ENCODE peak calls at places on chromosomes 6 and 20, in five cellular contexts. T, Q, K, C and N are unnamed samples.

GRCh38 chr6:145875496-145876244 is 61.1 kb upstream of the FBXO30 start:
- DNase-seq in K (no peak), C (no peak), T (no peak), Q (no peak), N (no peak)

GRCh38 chr20:6038256-6038655 is 15.6 kb downstream of the LRRN4 start:
- DNase-seq in K (no peak), Q (no peak), T (no peak), C (no peak), N (no peak)

GRCh38 chr6:170130201-170130621 is 160.7 kb downstream of the DLL1 start:
- DNase-seq in K (peak), T (no peak), C (no peak), Q (no peak), N (no peak)

GRCh38 chr6:87139236-87139635 is 16.1 kb upstream of the ZNF292 start:
- DNase-seq in T (no peak), C (no peak), K (peak), Q (no peak), N (peak)

GRCh38 chr6:169618526-169619490 is 83.0 kb downstream of the WDR27 start:
- DNase-seq in T (peak), K (no peak), Q (no peak), C (no peak), N (no peak)

GRCh38 chr20:53829086-53829703 is 235.6 kb upstream of the ZNF217 start:
- DNase-seq in C (no peak), K (no peak), T (peak), Q (no peak), N (no peak)

GRCh38 chr20:18719426-18719825 is 94.2 kb upstream of the SCP2D1 start:
- DNase-seq in Q (no peak), K (no peak), T (peak), C (no peak), N (no peak)

GRCh38 chr20:42678895-42679294 is 510.8 kb downstream of the PTPRT start:
- DNase-seq in C (no peak), T (no peak), Q (peak), K (no peak), N (no peak)

GRCh38 chr20:62618622-62619529 is 23.4 kb upstream of the SLCO4A1 start:
- DNase-seq in C (no peak), T (no peak), K (no peak), Q (peak), N (peak)

GRCh38 chr6:28693033-28693750 is 167.5 kb downstream of the GPX5 start:
- DNase-seq in K (no peak), T (no peak), Q (no peak), C (no peak), N (no peak)

GRCh38 chr20:62816879-62817873 is at the start of gene COL9A3:
- DNase-seq in C (no peak), T (no peak), Q (peak), K (no peak), N (no peak)

GRCh38 chr6:36642913-36643817 is 35.3 kb upstream of the CDKN1A start:
- DNase-seq in Q (no peak), C (no peak), T (peak), K (peak), N (no peak)

GRCh38 chr6:36263390-36263789 is 6.5 kb upstream of the PNPLA1 start:
- DNase-seq in K (no peak), T (no peak), Q (no peak), C (no peak), N (no peak)

GRCh38 chr6:140988780-140989179 is 1143.9 kb upstream of the GJE1 start:
- DNase-seq in Q (no peak), T (peak), K (no peak), C (no peak), N (no peak)

GRCh38 chr6:132598473-132598872 is 8.9 kb upstream of the TAAR5 start:
- DNase-seq in Q (peak), C (no peak), T (no peak), K (no peak), N (no peak)

GRCh38 chr6:150878347-150879213 is 13.1 kb downstream of the MTHFD1L start:
- DNase-seq in Q (peak), K (no peak), T (no peak), C (no peak), N (no peak)

GRCh38 chr20:21522479-21523397 is 8.9 kb upstream of the NKX2-2 start:
- DNase-seq in C (no peak), T (no peak), Q (peak), K (no peak), N (no peak)

GRCh38 chr6:162090734-162091133 is 636.8 kb downstream of the PRKN start:
- DNase-seq in Q (no peak), T (peak), K (no peak), C (no peak), N (no peak)

GRCh38 chr6:129498950-129499870 is 210.8 kb downstream of the ARHGAP18 start:
- DNase-seq in T (peak), C (no peak), K (no peak), Q (no peak), N (no peak)

GRCh38 chr20:63678667-63679465 is 17.6 kb upstream of the TNFRSF6B start:
- DNase-seq in T (no peak), K (no peak), C (no peak), Q (no peak), N (no peak)

GRCh38 chr6:10511477-10511876 is 9.7 kb upstream of the GCNT2 start:
- DNase-seq in C (no peak), Q (no peak), T (no peak), K (no peak), N (no peak)

GRCh38 chr6:27836783-27837635 is 75.2 kb downstream of the OR2B2 start:
- DNase-seq in C (peak), K (peak), T (peak), Q (peak), N (peak)

GRCh38 chr6:29656157-29656556 is 735 bp upstream of the MOG start:
- DNase-seq in T (no peak), Q (no peak), C (no peak), K (no peak), N (no peak)

GRCh38 chr20:23629017-23629541 is 8.7 kb downstream of the CST3 start:
- DNase-seq in T (no peak), K (no peak), Q (no peak), C (no peak), N (no peak)

GRCh38 chr6:15184441-15184861 is 61.4 kb upstream of the JARID2 start:
- DNase-seq in K (no peak), T (no peak), C (no peak), Q (no peak), N (peak)

GRCh38 chr6:78243519-78243918 is 590.7 kb downstream of the MEI4 start:
- DNase-seq in C (no peak), Q (no peak), K (no peak), T (no peak), N (no peak)

GRCh38 chr20:50670126-50670862 is 21.0 kb downstream of the RIPOR3 start:
- DNase-seq in T (no peak), K (no peak), Q (no peak), C (no peak), N (no peak)

GRCh38 chr6:86192123-86192522 is 549.4 kb upstream of the SYNCRIP start:
- DNase-seq in Q (no peak), K (no peak), C (peak), T (no peak), N (no peak)

GRCh38 chr20:57282691-57283361 is 16.4 kb upstream of the BMP7 start:
- DNase-seq in Q (no peak), K (no peak), C (no peak), T (no peak), N (no peak)